ENCODE peak calls at places on chromosomes 3 and 15, in nine cellular contexts. P, A, X, W, E, C, G, U and K are unnamed samples. For H3K36me3, the result is how much of the 10 kb centered on the place peaks cover.

GRCh38 chr3:193573403-193573802 is 18.7 kb upstream of the ATP13A4 start:
- DNase-seq in P (peak), A (no peak), X (no peak), W (no peak), E (no peak), C (no peak), G (no peak), U (peak), K (no peak)

GRCh38 chr15:90513448-90513847 is 16.3 kb upstream of the CRTC3 start:
- DNase-seq in P (peak), A (no peak), X (no peak), W (no peak), E (no peak), C (no peak), G (no peak), U (no peak), K (no peak)

GRCh38 chr3:13546667-13547171 is 2.2 kb upstream of the FBLN2 start:
- DNase-seq in P (peak), A (peak), X (peak), W (peak), E (no peak), C (peak), G (no peak), U (no peak), K (no peak)

GRCh38 chr3:143693506-143693905 is 154.8 kb downstream of the SLC9A9 start:
- DNase-seq in P (peak), A (no peak), X (no peak), W (no peak), E (no peak), C (no peak), G (no peak), U (no peak), K (no peak)

GRCh38 chr3:109081746-109082510 is 36.0 kb downstream of the MORC1 start:
- DNase-seq in P (peak), A (peak), X (peak), W (no peak), E (peak), C (no peak), G (no peak), U (peak), K (no peak)

GRCh38 chr3:7927015-7927414 is 574.6 kb upstream of the LMCD1 start:
- DNase-seq in P (no peak), A (no peak), X (no peak), W (no peak), E (no peak), C (no peak), G (no peak), U (no peak), K (no peak)

GRCh38 chr15:89632563-89633430 is 22.5 kb downstream of the KIF7 start:
- DNase-seq in P (no peak), A (no peak), X (peak), W (no peak), E (no peak), C (no peak), G (no peak), U (no peak), K (peak)

GRCh38 chr3:115857518-115858136 is 234.3 kb downstream of the GAP43 start:
- DNase-seq in P (peak), A (no peak), X (no peak), W (no peak), E (no peak), C (no peak), G (no peak), U (no peak), K (no peak)

GRCh38 chr15:80695911-80696651 is 971 bp downstream of the ABHD17C start:
- DNase-seq in P (no peak), A (no peak), X (peak), W (peak), E (no peak), C (peak), G (peak), U (peak), K (peak)

GRCh38 chr3:54120657-54121403 is 1.5 kb upstream of the CACNA2D3 start:
- DNase-seq in P (peak), A (no peak), X (peak), W (no peak), E (no peak), C (peak), G (peak), U (peak), K (no peak)

GRCh38 chr3:141246224-141246957 is 14.8 kb downstream of the PXYLP1 start:
- DNase-seq in P (no peak), A (no peak), X (peak), W (no peak), E (no peak), C (no peak), G (no peak), U (no peak), K (no peak)

GRCh38 chr3:169666501-169667379 is 3.2 kb upstream of the MECOM start:
- DNase-seq in P (no peak), A (no peak), X (peak), W (no peak), E (no peak), C (no peak), G (no peak), U (peak), K (no peak)

GRCh38 chr15:34358367-34358766 is 8.6 kb downstream of the LPCAT4 start:
- DNase-seq in P (no peak), A (peak), X (no peak), W (no peak), E (no peak), C (no peak), G (no peak), U (peak), K (no peak)
- TF ChIP-seq CTCF in P (peak), A (peak), X (peak), W (peak), E (peak), C (no peak), G (no peak), U (no peak), K (no peak)

GRCh38 chr3:179807588-179807987 is 154.7 kb downstream of the USP13 start:
- DNase-seq in P (no peak), A (no peak), X (no peak), W (no peak), E (no peak), C (no peak), G (no peak), U (no peak), K (no peak)

GRCh38 chr3:179812096-179812382 is 159.2 kb downstream of the USP13 start:
- DNase-seq in P (no peak), A (no peak), X (no peak), W (no peak), E (no peak), C (no peak), G (no peak), U (no peak), K (no peak)

GRCh38 chr3:179811321-179812095 is 158.7 kb downstream of the USP13 start:
- DNase-seq in P (peak), A (peak), X (peak), W (no peak), E (peak), C (no peak), G (no peak), U (peak), K (no peak)

GRCh38 chr3:179806177-179806576 is 153.3 kb downstream of the USP13 start:
- DNase-seq in P (no peak), A (no peak), X (no peak), W (no peak), E (no peak), C (no peak), G (no peak), U (no peak), K (no peak)

DNA sequence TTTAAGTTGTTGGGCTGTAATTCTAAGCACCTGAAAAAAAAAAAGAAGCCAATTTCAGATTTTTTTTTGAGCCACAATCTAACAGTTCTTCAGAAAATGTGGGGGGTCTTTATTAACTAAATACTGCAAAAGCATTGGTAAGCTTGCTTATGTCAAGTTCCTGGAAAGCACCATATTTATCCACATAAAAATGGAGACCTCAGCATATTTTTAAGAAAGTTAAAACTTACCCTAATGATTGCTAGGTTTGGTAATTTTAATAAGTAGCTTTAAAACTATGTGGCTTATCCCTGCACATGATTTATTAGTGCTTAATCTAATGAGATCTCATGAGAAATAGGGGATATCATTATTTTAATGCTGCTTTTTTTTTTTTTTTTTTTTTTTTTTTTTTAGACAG is 156.8 kb downstream of the USP13 start:
- DNase-seq in P (no peak), A (no peak), X (no peak), W (no peak), E (no peak), C (no peak), G (no peak), U (no peak), K (no peak)
- H3K36me3 ChIP-seq in P (under half), A (under half), X (under half), W (under half), E (under half), C (under half), G (under half), U (under half), K (under half)

GRCh38 chr3:47425383-47425778 is 44.6 kb downstream of the PTPN23 start:
- DNase-seq in P (no peak), A (no peak), X (peak), W (no peak), E (no peak), C (no peak), G (peak), U (no peak), K (no peak)
- H3K4me3 ChIP-seq in P (no peak), A (no peak), X (no peak), W (no peak), E (no peak), C (no peak), G (no peak), U (no peak), K (no peak)

GRCh38 chr15:45572627-45573026 is 14.6 kb upstream of the BLOC1S6 start:
- DNase-seq in P (no peak), A (no peak), X (no peak), W (no peak), E (no peak), C (no peak), G (no peak), U (no peak), K (no peak)

DNA sequence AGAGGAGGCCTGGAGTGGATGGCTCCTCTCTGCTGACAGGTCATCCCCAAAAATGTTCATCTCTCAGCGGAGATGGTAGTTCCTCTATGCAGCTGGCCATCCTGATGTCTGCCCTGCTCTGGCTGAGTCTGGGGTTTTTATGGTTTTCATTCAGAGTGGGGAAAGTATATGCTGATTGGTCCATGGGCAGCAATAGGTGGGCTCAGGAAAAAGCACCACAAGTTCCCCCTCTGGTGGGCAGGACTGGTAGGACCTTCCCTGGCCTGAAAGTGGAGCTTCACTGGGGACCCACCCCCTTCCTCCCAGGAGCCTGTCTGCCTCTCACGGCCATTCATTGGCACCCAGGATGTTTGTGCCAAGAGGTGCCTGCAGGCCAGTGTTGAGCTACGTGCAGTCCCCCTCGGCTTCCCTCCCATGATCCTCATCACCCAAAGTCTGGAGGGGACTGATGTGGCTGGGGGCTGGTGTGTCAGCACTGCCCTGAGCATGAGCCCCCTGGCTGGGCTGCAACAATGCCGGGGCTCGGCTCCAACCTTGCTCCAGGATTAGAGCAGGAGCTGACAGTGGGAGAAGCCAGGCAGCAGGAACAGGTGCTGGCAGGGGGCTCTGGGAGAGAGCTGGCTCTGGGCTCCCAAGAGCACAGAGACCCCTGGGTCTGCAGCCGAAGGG is 13.1 kb upstream of the BLOC1S6 start:
- DNase-seq in P (no peak), A (peak), X (peak), W (no peak), E (no peak), C (no peak), G (no peak), U (peak), K (peak)
- TF ChIP-seq CTCF in P (peak), A (peak), X (peak), W (peak), E (peak), C (no peak), G (no peak), U (peak), K (no peak)